ENCODE peak calls at places on chromosome 12, in eight cellular contexts. U is coronary artery; B is GM23248; Z is lower leg skin; Q is H7; Y is CD8-positive, alpha-beta T cell; K is A673; I is AG10803. V is an unnamed sample.

GRCh38 chr12:116592116-116592637 is 33.0 kb downstream of the MAP1LC3B2 start:
- DNase-seq in K (no peak), Q (no peak), Y (no peak), U (no peak), B (peak), I (peak), Z (no peak), V (peak)

GRCh38 chr12:74685385-74685784 is 147.8 kb downstream of the ATXN7L3B start:
- DNase-seq in U (no peak), Y (no peak), Z (no peak), K (no peak), Q (no peak), B (no peak), I (no peak), V (no peak)

GRCh38 chr12:25480145-25480544 is 72.9 kb downstream of the LMNTD1 start:
- DNase-seq in I (no peak), U (no peak), K (no peak), B (peak), Z (no peak), Q (no peak), Y (no peak), V (peak)

GRCh38 chr12:49428652-49429549 is 61.6 kb downstream of the SPATS2 start:
- DNase-seq in B (peak), K (peak), I (peak), Z (no peak), Y (no peak), Q (peak), U (no peak), V (peak)

GRCh38 chr12:54560374-54560858 is 11.0 kb downstream of the PDE1B start:
- DNase-seq in Z (peak), B (peak), Y (peak), I (peak), U (peak), K (peak), Q (peak), V (peak)

GRCh38 chr12:112868459-112869041 is 38.2 kb upstream of the OAS1 start:
- DNase-seq in I (no peak), K (no peak), U (peak), Z (no peak), Y (no peak), Q (peak), B (no peak), V (no peak)

GRCh38 chr12:77167801-77168200 is 102.4 kb upstream of the E2F7 start:
- DNase-seq in Y (no peak), K (no peak), Z (no peak), Q (no peak), U (no peak), B (peak), I (peak), V (peak)

GRCh38 chr12:110502449-110502738 is 263 bp downstream of the RAD9B start:
- DNase-seq in Y (no peak), K (no peak), Q (no peak), Z (no peak), B (no peak), I (no peak), U (no peak), V (no peak)

GRCh38 chr12:53978477-53979356 is 4.0 kb upstream of the HOTAIR start:
- DNase-seq in Q (no peak), U (no peak), K (peak), I (peak), Y (no peak), Z (peak), B (no peak), V (no peak)

GRCh38 chr12:43676183-43676813 is 82.3 kb downstream of the PUS7L start:
- DNase-seq in B (peak), Z (no peak), K (peak), Y (no peak), Q (peak), U (no peak), I (no peak), V (no peak)

GRCh38 chr12:107395817-107396216 is 289.8 kb upstream of the PWP1 start:
- DNase-seq in K (no peak), Q (no peak), Z (no peak), B (no peak), I (no peak), Y (no peak), U (no peak), V (no peak)

GRCh38 chr12:55188974-55189556 is 31.8 kb upstream of the OR10A7 start:
- DNase-seq in K (peak), Y (no peak), B (peak), Z (peak), Q (peak), U (no peak), I (peak), V (peak)

GRCh38 chr12:107501681-107502080 is 183.9 kb upstream of the PWP1 start:
- DNase-seq in I (no peak), K (no peak), Q (no peak), Y (no peak), Z (no peak), U (no peak), B (no peak), V (no peak)

GRCh38 chr12:54526800-54527630 is 22.4 kb upstream of the PDE1B start:
- DNase-seq in B (peak), U (no peak), Y (no peak), Q (peak), I (peak), Z (no peak), K (peak), V (peak)

GRCh38 chr12:75815756-75816155 is 215.8 kb downstream of the PHLDA1 start:
- DNase-seq in U (no peak), B (peak), K (no peak), I (no peak), Y (no peak), Z (no peak), Q (no peak), V (no peak)

GRCh38 chr12:59403259-59403932 is 192.4 kb upstream of the SLC16A7 start:
- DNase-seq in Y (no peak), I (peak), U (no peak), Z (peak), B (peak), K (peak), Q (peak), V (peak)

GRCh38 chr12:112208511-112208910 is 83.2 kb downstream of the TRAFD1 start:
- DNase-seq in Y (no peak), I (no peak), B (no peak), U (no peak), Q (no peak), K (no peak), Z (no peak), V (no peak)

V was measured in fibroblast of gingiva.